ENCODE peak calls at places on chromosomes 4 and X, in six cellular contexts. F, K, M, U, D and S are unnamed samples.

GRCh38 chr4:79248610-79249009 is 77.3 kb downstream of the NAA11 start:
- DNase-seq in M (no peak), K (no peak), D (peak), F (no peak), U (no peak), S (no peak)

GRCh38 chr4:69224891-69225290 is 10.3 kb upstream of the UGT2B11 start:
- DNase-seq in M (no peak), F (no peak), D (no peak), K (no peak), U (no peak), S (no peak)

GRCh38 chr4:127045872-127046271 is 586.9 kb upstream of the INTU start:
- DNase-seq in D (no peak), U (no peak), K (no peak), M (peak), F (no peak), S (peak)

GRCh38 chr4:168433576-168433975 is 46.7 kb downstream of the DDX60L start:
- DNase-seq in F (no peak), D (no peak), K (no peak), M (peak), U (no peak), S (no peak)

GRCh38 chr4:128924951-128925350 is 115.5 kb downstream of the JADE1 start:
- DNase-seq in M (peak), F (no peak), D (no peak), U (no peak), K (no peak), S (no peak)

GRCh38 chrX:106042296-106042695 is 3.8 kb upstream of the SERPINA7 start:
- DNase-seq in M (no peak), K (no peak), U (no peak), D (no peak), F (no peak), S (no peak)

GRCh38 chr4:94523033-94523590 is 71.4 kb downstream of the PDLIM5 start:
- DNase-seq in K (no peak), F (no peak), D (no peak), U (no peak), M (peak), S (no peak)

GRCh38 chrX:19627533-19627932 is 112.2 kb upstream of the MAP3K15 start:
- DNase-seq in D (no peak), M (peak), K (no peak), U (no peak), F (no peak), S (no peak)

GRCh38 chr4:186587416-186588018 is 32.1 kb upstream of the MTNR1A start:
- DNase-seq in M (peak), D (peak), K (peak), U (peak), F (peak), S (peak)

GRCh38 chr4:158941321-158941720 is 161.6 kb upstream of the RAPGEF2 start:
- DNase-seq in U (no peak), F (no peak), D (no peak), K (no peak), M (no peak), S (no peak)

GRCh38 chrX:56795309-56795868 is 66.3 kb downstream of the NBDY start:
- DNase-seq in K (no peak), D (no peak), M (no peak), U (no peak), F (no peak), S (no peak)

GRCh38 chr4:122874194-122874593 is 47.6 kb downstream of the FGF2 start:
- DNase-seq in D (no peak), F (peak), U (no peak), M (peak), K (peak), S (no peak)

GRCh38 chr4:184196730-184197355 is 20.8 kb downstream of the ENPP6 start:
- DNase-seq in D (no peak), M (no peak), F (no peak), U (no peak), K (no peak), S (no peak)

GRCh38 chrX:84133023-84133422 is 55.0 kb downstream of the RPS6KA6 start:
- DNase-seq in D (no peak), U (no peak), M (peak), F (no peak), K (no peak), S (no peak)

GRCh38 chr4:39346856-39347519 is 19.2 kb downstream of the RFC1 start:
- DNase-seq in U (no peak), D (no peak), M (no peak), F (no peak), K (no peak), S (no peak)

GRCh38 chr4:122854860-122855259 is 28.2 kb downstream of the FGF2 start:
- DNase-seq in M (peak), F (no peak), U (no peak), K (no peak), D (no peak), S (no peak)

GRCh38 chr4:42452823-42453222 is 55.5 kb downstream of the SHISA3 start:
- DNase-seq in M (no peak), U (no peak), F (no peak), K (no peak), D (no peak), S (no peak)

GRCh38 chr4:66929748-66930147 is 615.6 kb downstream of the CENPC start:
- DNase-seq in K (no peak), M (no peak), U (no peak), F (no peak), D (no peak), S (no peak)

GRCh38 chr4:83328486-83328885 is 6.2 kb downstream of the HPSE start:
- DNase-seq in U (no peak), K (peak), M (peak), F (no peak), D (no peak), S (no peak)

GRCh38 chr4:17447675-17448298 is 64.1 kb downstream of the QDPR start:
- DNase-seq in D (no peak), M (peak), U (peak), F (peak), K (peak), S (peak)

GRCh38 chrX:20263474-20263873 is 3.2 kb downstream of the RPS6KA3 start:
- DNase-seq in M (peak), F (no peak), K (peak), D (no peak), U (peak), S (no peak)

GRCh38 chr4:137390707-137391106 is 141.6 kb downstream of the PCDH18 start:
- DNase-seq in U (no peak), M (peak), K (no peak), D (no peak), F (no peak), S (no peak)

GRCh38 chr4:100340534-100341364 is 150.5 kb upstream of the DDIT4L start:
- DNase-seq in U (no peak), D (no peak), M (peak), F (no peak), K (no peak), S (no peak)

GRCh38 chr4:77776182-77777134 is 42.7 kb downstream of the CNOT6L start:
- DNase-seq in D (no peak), U (no peak), M (peak), F (peak), K (no peak), S (no peak)

GRCh38 chr4:48986654-48987164 is 634 bp downstream of the CWH43 start:
- DNase-seq in U (no peak), F (no peak), D (no peak), M (no peak), K (no peak), S (no peak)
- H3K4me3 ChIP-seq in U (no peak), F (no peak), D (peak), M (no peak), K (no peak), S (no peak)

DNA sequence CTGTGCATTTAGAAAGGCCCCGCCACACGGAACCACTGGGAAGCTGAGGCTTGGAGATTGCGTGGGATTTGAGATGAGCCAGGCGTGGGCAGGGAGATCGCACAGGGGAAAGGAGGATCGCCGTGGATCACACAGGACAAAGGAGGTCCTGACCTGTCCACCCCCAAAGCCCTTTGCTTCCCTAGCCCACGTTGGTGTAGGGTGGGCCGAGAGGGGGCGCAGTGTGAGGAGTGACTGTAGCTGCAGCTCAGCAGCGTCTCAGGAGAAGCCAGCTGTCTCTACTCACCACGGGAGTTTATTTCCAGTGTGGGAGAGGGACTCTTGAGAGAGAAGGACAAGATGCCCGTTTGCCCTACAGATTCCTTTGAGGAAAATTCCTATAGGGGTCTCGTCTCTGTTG is 62.1 kb downstream of the TBL1X start:
- DNase-seq in U (no peak), F (no peak), D (no peak), K (no peak), M (no peak), S (no peak)
- H3K4me3 ChIP-seq in U (no peak), F (no peak), D (no peak), K (no peak), M (no peak), S (no peak)

DNA sequence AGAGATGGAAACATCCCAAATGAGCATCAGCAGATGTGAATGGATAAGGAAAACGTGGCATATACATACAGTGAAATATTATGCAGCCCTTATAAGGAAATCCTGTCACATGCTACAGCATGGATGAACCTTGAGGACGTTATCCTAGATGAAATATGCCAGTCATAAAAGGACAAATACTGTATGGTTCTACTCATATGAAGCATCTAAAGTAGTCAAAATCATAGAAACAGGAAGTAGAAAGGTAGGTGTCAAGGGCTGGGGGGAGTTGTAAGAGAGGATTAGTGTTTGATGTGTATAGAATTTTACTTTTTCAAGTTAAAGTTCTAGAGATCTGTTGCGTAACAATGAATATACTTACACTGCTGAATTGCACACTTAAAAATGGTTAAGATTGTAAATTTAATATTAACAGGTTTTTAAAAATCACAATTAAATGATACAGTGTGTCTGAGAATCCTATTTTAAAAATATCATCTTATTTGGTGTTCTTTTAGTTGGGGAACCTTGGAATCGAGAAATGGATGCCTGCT is 58.5 kb downstream of the KDM6A start:
- DNase-seq in F (no peak), K (no peak), U (no peak), M (no peak), D (no peak), S (no peak)
- H3K4me3 ChIP-seq in F (no peak), K (no peak), U (no peak), M (no peak), D (no peak), S (no peak)

GRCh38 chr4:55033296-55033695 is 92.1 kb downstream of the KDR start:
- DNase-seq in K (no peak), M (no peak), F (no peak), U (no peak), D (no peak), S (no peak)

GRCh38 chr4:55037728-55038127 is 87.7 kb downstream of the KDR start:
- DNase-seq in U (no peak), D (no peak), F (no peak), K (no peak), M (no peak), S (no peak)

GRCh38 chr4:55038176-55038890 is 87.1 kb downstream of the KDR start:
- DNase-seq in U (no peak), K (no peak), M (peak), F (no peak), D (no peak), S (no peak)

GRCh38 chr4:55036405-55036804 is 89.0 kb downstream of the KDR start:
- DNase-seq in U (no peak), M (no peak), F (no peak), K (no peak), D (no peak), S (no peak)

GRCh38 chr4:55035892-55036291 is 89.5 kb downstream of the KDR start:
- DNase-seq in K (no peak), U (no peak), F (no peak), M (no peak), D (no peak), S (no peak)
- H3K4me3 ChIP-seq in K (no peak), U (no peak), F (no peak), M (no peak), D (no peak), S (no peak)

DNA sequence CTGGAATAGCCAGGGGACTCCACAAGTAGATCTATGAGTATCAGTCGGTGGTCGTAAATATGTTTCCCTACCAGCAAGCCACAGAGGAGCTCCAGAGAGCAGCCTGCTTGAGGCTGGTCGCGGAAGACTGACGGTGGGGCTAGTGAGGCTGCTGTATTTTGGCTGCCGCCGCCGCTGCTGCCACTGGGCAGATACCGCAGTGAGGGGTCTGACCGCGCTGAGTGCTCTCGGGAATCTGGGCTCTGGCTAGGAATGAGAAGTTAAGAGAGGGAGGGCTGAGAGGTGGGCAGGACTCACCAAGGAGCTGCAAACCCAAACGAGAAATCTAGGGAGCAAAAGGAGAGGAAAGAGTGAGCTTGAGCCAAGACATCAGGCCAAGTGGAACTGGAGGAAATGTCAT is at the start of gene EXOC1L:
- DNase-seq in D (peak), K (no peak), F (no peak), U (no peak), M (peak), S (no peak)
- H3K4me3 ChIP-seq in D (no peak), K (no peak), F (peak), U (no peak), M (no peak), S (no peak)

GRCh38 chr4:140857111-140857510 is 100.9 kb upstream of the TBC1D9 start:
- DNase-seq in M (no peak), U (no peak), F (no peak), D (no peak), K (no peak), S (no peak)

GRCh38 chr4:140851804-140852203 is 95.6 kb upstream of the TBC1D9 start:
- DNase-seq in D (no peak), K (no peak), M (no peak), F (no peak), U (no peak), S (no peak)

GRCh38 chr4:140858897-140859296 is 102.7 kb upstream of the TBC1D9 start:
- DNase-seq in U (no peak), F (no peak), D (no peak), K (no peak), M (no peak), S (no peak)

GRCh38 chr4:140861359-140862181 is 105.4 kb upstream of the TBC1D9 start:
- DNase-seq in D (no peak), U (peak), F (peak), K (peak), M (peak), S (peak)

DNA sequence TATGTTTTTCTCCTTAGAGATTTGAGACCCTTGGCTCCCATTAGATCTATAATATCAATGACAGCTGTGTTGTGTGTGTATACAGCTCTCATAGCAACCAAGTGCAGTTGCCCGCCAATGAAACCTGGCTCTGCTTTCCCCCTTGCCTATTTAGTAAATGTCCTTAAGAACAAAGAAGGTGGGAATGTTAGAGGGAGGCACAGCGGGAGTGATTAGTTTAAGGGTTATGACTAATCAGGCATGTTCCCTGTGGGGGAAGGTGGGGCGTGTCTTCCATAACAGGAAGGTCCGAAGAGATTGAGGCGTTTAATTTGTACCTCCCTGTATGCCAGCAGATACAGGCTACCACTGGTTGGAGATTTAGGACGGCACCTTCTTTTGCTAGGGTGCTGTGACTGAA is 100.5 kb upstream of the TBC1D9 start:
- DNase-seq in M (peak), K (peak), F (no peak), U (no peak), D (no peak), S (no peak)
- H3K4me3 ChIP-seq in M (no peak), K (no peak), F (no peak), U (no peak), D (no peak), S (no peak)

DNA sequence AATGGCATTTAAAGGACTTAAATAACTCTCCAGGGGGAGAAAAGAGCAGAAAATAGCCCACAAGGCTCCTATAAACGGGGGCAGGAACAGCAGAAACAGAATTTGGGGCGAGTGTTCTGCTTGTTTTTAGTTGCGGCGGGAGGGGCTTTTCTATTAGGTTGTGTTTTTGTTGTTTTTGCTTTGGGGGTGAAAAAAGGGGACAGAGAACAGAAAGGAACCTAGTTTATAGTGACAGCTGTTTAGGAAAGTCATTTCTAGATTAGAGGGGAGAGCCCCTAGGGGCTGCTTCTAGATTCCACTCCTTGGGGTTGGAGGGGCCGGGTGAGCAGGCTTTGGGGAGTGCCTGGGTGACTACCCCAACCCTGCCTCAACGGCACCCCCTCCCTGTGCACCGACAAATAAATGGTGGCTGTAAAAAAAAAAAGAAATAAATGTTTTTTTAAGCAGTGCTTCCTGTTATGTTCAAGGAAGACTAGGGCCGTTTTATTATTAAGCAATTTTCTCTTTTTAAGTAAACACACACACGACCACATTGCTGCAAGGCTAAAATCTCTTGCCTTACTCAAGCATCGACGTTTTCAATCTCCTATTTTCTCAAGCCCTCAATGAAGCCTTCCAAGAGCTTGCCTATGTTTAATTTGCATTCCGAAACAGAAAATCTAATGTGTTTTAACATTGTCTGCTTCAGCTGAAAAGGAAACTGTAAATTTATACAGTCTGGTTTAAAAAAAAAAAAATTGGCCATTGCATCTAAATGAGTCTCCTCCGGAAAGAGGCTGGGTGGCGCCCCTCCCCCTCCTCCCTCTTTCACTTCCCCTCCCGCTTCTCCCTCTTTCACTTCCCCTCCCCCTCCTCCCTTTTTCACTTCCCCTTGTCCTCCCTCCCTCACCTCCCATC is 123.3 kb upstream of the TBL1X start:
- DNase-seq in U (peak), F (no peak), K (peak), M (peak), D (peak), S (peak)
- H3K4me3 ChIP-seq in U (no peak), F (peak), K (peak), M (peak), D (peak), S (peak)

DNA sequence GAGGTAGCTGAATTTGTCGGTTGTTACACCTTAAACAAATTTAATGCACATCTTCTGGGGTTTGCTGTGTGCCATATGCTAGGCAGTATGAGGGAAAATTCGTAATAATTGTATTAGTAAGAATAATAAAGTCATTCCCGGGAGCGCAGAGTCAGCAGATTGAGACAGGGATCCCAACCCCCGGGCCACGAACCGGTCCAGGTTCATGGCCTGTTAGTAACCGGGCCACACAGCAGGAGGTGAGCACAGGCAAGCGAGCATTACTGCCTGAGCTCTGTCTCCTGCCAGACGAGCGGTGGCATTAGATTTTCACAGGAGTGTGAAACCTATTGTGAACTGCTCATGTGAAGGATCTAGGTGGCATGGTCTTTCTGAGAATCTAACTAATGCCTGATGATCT is 114.9 kb downstream of the PCDH7 start:
- DNase-seq in U (no peak), M (no peak), D (no peak), F (no peak), K (no peak), S (no peak)
- H3K4me3 ChIP-seq in U (no peak), M (no peak), D (no peak), F (no peak), K (no peak), S (no peak)